ENCODE peak calls at places on chromosomes 4 and X, in five cellular contexts. One of them, this sample, is unnamed.

GRCh38 chr4:7595883-7596535 is 161.3 kb upstream of the PSAPL1 start:
- DNase-seq in foreskin fibroblast: no peak
- DNase-seq in astrocyte of the spinal cord: no peak
- DNase-seq in mucosa of descending colon: no peak
- DNase-seq in hepatocyte: no peak
- DNase-seq in this sample: no peak

GRCh38 chr4:77617203-77617602 is 11.6 kb downstream of the CXCL13 start:
- DNase-seq in mucosa of descending colon: no peak
- DNase-seq in astrocyte of the spinal cord: no peak
- DNase-seq in hepatocyte: no peak
- DNase-seq in foreskin fibroblast: no peak
- DNase-seq in this sample: no peak

GRCh38 chr4:174334628-174335027 is 50.9 kb downstream of the CEP44 start:
- DNase-seq in mucosa of descending colon: no peak
- DNase-seq in hepatocyte: no peak
- DNase-seq in astrocyte of the spinal cord: no peak
- DNase-seq in foreskin fibroblast: no peak
- DNase-seq in this sample: no peak

GRCh38 chr4:40800064-40800463 is 50.3 kb downstream of the NSUN7 start:
- DNase-seq in astrocyte of the spinal cord: no peak
- DNase-seq in foreskin fibroblast: no peak
- DNase-seq in hepatocyte: no peak
- DNase-seq in mucosa of descending colon: no peak
- DNase-seq in this sample: no peak

GRCh38 chrX:132614297-132614696 is 125.5 kb upstream of the MBNL3 start:
- DNase-seq in astrocyte of the spinal cord: no peak
- DNase-seq in hepatocyte: no peak
- DNase-seq in foreskin fibroblast: no peak
- DNase-seq in mucosa of descending colon: no peak
- DNase-seq in this sample: no peak

GRCh38 chr4:148749403-148749802 is 307.2 kb upstream of the NR3C2 start:
- DNase-seq in mucosa of descending colon: no peak
- DNase-seq in astrocyte of the spinal cord: no peak
- DNase-seq in foreskin fibroblast: no peak
- DNase-seq in hepatocyte: no peak
- DNase-seq in this sample: no peak

GRCh38 chr4:8289151-8289750 is 19.7 kb downstream of the HTRA3 start:
- DNase-seq in mucosa of descending colon: peak
- DNase-seq in foreskin fibroblast: no peak
- DNase-seq in hepatocyte: no peak
- DNase-seq in astrocyte of the spinal cord: no peak
- DNase-seq in this sample: no peak

GRCh38 chrX:54208531-54208930 is 25.5 kb upstream of the FAM120C start:
- DNase-seq in hepatocyte: no peak
- DNase-seq in astrocyte of the spinal cord: peak
- DNase-seq in foreskin fibroblast: peak
- DNase-seq in mucosa of descending colon: no peak
- DNase-seq in this sample: peak

GRCh38 chr4:162952232-162952631 is 214.5 kb downstream of the NAF1 start:
- DNase-seq in astrocyte of the spinal cord: peak
- DNase-seq in mucosa of descending colon: no peak
- DNase-seq in foreskin fibroblast: no peak
- DNase-seq in hepatocyte: peak
- DNase-seq in this sample: no peak

GRCh38 chr4:87005690-87006461 is 71.1 kb downstream of the AFF1 start:
- DNase-seq in hepatocyte: no peak
- DNase-seq in astrocyte of the spinal cord: no peak
- DNase-seq in mucosa of descending colon: no peak
- DNase-seq in foreskin fibroblast: no peak
- DNase-seq in this sample: no peak

GRCh38 chrX:154121207-154121606 is 22.8 kb upstream of the OPN1LW start:
- DNase-seq in astrocyte of the spinal cord: no peak
- DNase-seq in mucosa of descending colon: no peak
- DNase-seq in foreskin fibroblast: no peak
- DNase-seq in hepatocyte: no peak
- DNase-seq in this sample: no peak

GRCh38 chr4:187236491-187236890 is 512.8 kb upstream of the FAT1 start:
- DNase-seq in foreskin fibroblast: peak
- DNase-seq in hepatocyte: peak
- DNase-seq in astrocyte of the spinal cord: peak
- DNase-seq in mucosa of descending colon: no peak
- DNase-seq in this sample: no peak

GRCh38 chrX:31715675-31716074 is 643.8 kb upstream of the FTHL17 start:
- DNase-seq in mucosa of descending colon: no peak
- DNase-seq in foreskin fibroblast: no peak
- DNase-seq in astrocyte of the spinal cord: peak
- DNase-seq in hepatocyte: peak
- DNase-seq in this sample: no peak

GRCh38 chr4:139633661-139634060 is 32.0 kb upstream of the MGST2 start:
- DNase-seq in astrocyte of the spinal cord: no peak
- DNase-seq in hepatocyte: peak
- DNase-seq in foreskin fibroblast: no peak
- DNase-seq in mucosa of descending colon: no peak
- DNase-seq in this sample: peak

GRCh38 chr4:159764343-159764952 is 661.6 kb downstream of the RAPGEF2 start:
- DNase-seq in astrocyte of the spinal cord: peak
- DNase-seq in foreskin fibroblast: no peak
- DNase-seq in mucosa of descending colon: no peak
- DNase-seq in hepatocyte: peak
- DNase-seq in this sample: peak

GRCh38 chr4:152700151-152700550 is 20.4 kb upstream of the TMEM154 start:
- DNase-seq in foreskin fibroblast: no peak
- DNase-seq in hepatocyte: no peak
- DNase-seq in astrocyte of the spinal cord: no peak
- DNase-seq in mucosa of descending colon: no peak
- DNase-seq in this sample: no peak

GRCh38 chr4:133247861-133248260 is 98.8 kb downstream of the PCDH10 start:
- DNase-seq in hepatocyte: no peak
- DNase-seq in foreskin fibroblast: no peak
- DNase-seq in mucosa of descending colon: no peak
- DNase-seq in astrocyte of the spinal cord: no peak
- DNase-seq in this sample: no peak

GRCh38 chrX:40950546-40950945 is 134.7 kb upstream of the USP9X start:
- DNase-seq in foreskin fibroblast: no peak
- DNase-seq in mucosa of descending colon: no peak
- DNase-seq in astrocyte of the spinal cord: no peak
- DNase-seq in hepatocyte: no peak
- DNase-seq in this sample: no peak

GRCh38 chr4:65670331-65671031 is at the start of gene EPHA5:
- DNase-seq in foreskin fibroblast: peak
- DNase-seq in astrocyte of the spinal cord: peak
- DNase-seq in hepatocyte: peak
- DNase-seq in mucosa of descending colon: no peak
- DNase-seq in this sample: peak

GRCh38 chrX:151984328-151984727 is 9.9 kb upstream of the GABRE start:
- DNase-seq in astrocyte of the spinal cord: peak
- DNase-seq in hepatocyte: no peak
- DNase-seq in foreskin fibroblast: peak
- DNase-seq in mucosa of descending colon: no peak
- DNase-seq in this sample: peak

GRCh38 chr4:40515037-40515397 is 114.6 kb downstream of the RBM47 start:
- DNase-seq in mucosa of descending colon: no peak
- DNase-seq in astrocyte of the spinal cord: no peak
- DNase-seq in hepatocyte: peak
- DNase-seq in foreskin fibroblast: no peak
- DNase-seq in this sample: peak

GRCh38 chr4:139368990-139369389 is 66.7 kb upstream of the NDUFC1 start:
- DNase-seq in astrocyte of the spinal cord: peak
- DNase-seq in mucosa of descending colon: no peak
- DNase-seq in foreskin fibroblast: no peak
- DNase-seq in hepatocyte: no peak
- DNase-seq in this sample: no peak

GRCh38 chr4:76585897-76586360 is 150.9 kb downstream of the SHROOM3 start:
- DNase-seq in astrocyte of the spinal cord: peak
- DNase-seq in mucosa of descending colon: peak
- DNase-seq in foreskin fibroblast: no peak
- DNase-seq in hepatocyte: peak
- DNase-seq in this sample: no peak

DNA sequence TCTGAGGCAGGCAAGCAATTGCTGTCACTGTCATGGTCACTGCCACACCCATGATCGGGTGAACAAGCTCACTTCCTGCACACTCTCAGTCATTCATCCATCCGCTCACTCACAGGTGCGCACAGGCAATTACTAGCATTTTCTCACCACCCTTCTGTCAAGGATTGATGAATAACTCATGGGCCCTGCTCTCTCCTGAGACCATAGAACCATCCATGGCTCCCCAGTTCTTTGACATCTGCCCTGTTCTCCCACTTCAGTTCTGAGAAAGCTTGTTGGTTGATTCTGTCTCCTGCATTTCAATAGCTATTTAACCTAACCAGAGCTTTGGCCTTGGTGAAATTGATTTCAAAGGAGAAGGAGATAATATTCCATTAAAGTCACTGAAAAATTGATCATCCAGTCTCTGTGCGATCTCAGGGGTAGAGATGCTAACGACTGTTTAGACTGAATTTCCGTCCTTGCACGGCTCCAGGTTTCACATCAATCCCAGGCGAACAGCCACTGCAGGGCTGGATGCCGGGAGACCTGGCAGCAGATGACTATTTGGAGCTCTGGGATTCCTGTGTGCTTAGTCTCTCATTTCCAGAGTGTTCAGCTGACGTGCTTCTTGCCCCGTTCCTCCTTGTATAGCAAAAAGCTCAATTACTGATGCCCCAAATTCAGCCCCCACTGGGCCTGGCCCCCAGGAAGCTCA is 36.8 kb upstream of the ADRA2C start:
- DNase-seq in foreskin fibroblast: peak
- DNase-seq in hepatocyte: no peak
- DNase-seq in mucosa of descending colon: no peak
- DNase-seq in astrocyte of the spinal cord: no peak
- DNase-seq in this sample: peak
- H3K4me3 ChIP-seq in foreskin fibroblast: no peak
- H3K4me3 ChIP-seq in hepatocyte: no peak
- H3K4me3 ChIP-seq in mucosa of descending colon: no peak
- H3K4me3 ChIP-seq in astrocyte of the spinal cord: no peak
- H3K4me3 ChIP-seq in this sample: no peak

DNA sequence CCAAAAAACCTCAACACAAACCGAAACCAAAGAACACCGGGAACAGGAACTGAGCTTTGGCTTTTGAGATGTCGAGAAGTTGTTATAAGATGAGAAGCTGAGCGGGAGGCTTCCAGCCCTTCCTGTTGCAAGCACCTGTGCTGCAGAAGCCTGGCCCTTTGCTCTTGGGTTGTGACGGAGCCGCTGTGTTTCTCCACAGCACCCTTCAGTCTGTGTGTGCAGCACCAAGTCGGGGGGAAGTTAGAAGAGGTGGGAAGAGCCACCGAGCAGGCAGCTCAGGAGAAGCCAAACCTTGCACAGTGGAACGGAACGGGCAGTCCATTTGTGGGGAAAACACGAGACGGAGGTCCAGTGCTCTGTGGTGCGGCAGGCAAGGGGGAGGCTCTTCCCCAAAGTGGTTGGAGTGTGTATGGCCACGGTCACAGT is 123.5 kb downstream of the STOX2 start:
- DNase-seq in mucosa of descending colon: no peak
- DNase-seq in foreskin fibroblast: no peak
- DNase-seq in astrocyte of the spinal cord: no peak
- DNase-seq in hepatocyte: no peak
- DNase-seq in this sample: no peak
- H3K4me3 ChIP-seq in mucosa of descending colon: no peak
- H3K4me3 ChIP-seq in foreskin fibroblast: no peak
- H3K4me3 ChIP-seq in astrocyte of the spinal cord: no peak
- H3K4me3 ChIP-seq in hepatocyte: no peak
- H3K4me3 ChIP-seq in this sample: no peak

GRCh38 chr4:144504853-144505252 is 141.1 kb upstream of the HHIP start:
- DNase-seq in astrocyte of the spinal cord: peak
- DNase-seq in hepatocyte: no peak
- DNase-seq in foreskin fibroblast: no peak
- DNase-seq in mucosa of descending colon: no peak
- DNase-seq in this sample: no peak
- H3K4me3 ChIP-seq in astrocyte of the spinal cord: no peak
- H3K4me3 ChIP-seq in hepatocyte: no peak
- H3K4me3 ChIP-seq in foreskin fibroblast: no peak
- H3K4me3 ChIP-seq in mucosa of descending colon: no peak
- H3K4me3 ChIP-seq in this sample: no peak

GRCh38 chr4:158724647-158725046 is 1.5 kb upstream of the PPID start:
- DNase-seq in foreskin fibroblast: no peak
- DNase-seq in astrocyte of the spinal cord: no peak
- DNase-seq in mucosa of descending colon: no peak
- DNase-seq in hepatocyte: no peak
- DNase-seq in this sample: no peak

GRCh38 chr4:158722917-158723793 is at the start of gene PPID:
- DNase-seq in mucosa of descending colon: peak
- DNase-seq in astrocyte of the spinal cord: peak
- DNase-seq in foreskin fibroblast: peak
- DNase-seq in hepatocyte: peak
- DNase-seq in this sample: peak

GRCh38 chr4:158722291-158722916 is 792 bp downstream of the PPID start:
- DNase-seq in hepatocyte: peak
- DNase-seq in mucosa of descending colon: no peak
- DNase-seq in astrocyte of the spinal cord: peak
- DNase-seq in foreskin fibroblast: no peak
- DNase-seq in this sample: peak

GRCh38 chr4:158715787-158716186 is 7.4 kb downstream of the PPID start:
- DNase-seq in mucosa of descending colon: no peak
- DNase-seq in hepatocyte: no peak
- DNase-seq in foreskin fibroblast: no peak
- DNase-seq in astrocyte of the spinal cord: no peak
- DNase-seq in this sample: no peak

DNA sequence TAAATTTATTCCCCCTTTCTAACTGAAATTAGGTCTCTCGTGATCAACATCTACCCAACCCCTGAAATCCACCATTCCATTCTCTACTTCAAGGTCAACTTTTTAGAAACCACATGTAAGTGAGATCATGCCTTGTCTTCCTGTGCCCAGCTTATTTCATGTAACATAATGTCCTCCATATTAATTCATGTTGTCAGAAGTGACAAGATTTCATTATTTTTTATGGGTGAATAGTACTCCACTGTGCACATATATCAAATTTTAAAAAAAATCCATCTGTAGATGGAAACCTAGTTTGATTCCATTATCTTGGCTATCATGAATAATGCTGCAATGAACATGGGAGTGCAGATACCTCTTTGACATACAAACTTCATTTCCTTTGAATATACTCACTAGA is 1.5 kb downstream of the PPID start:
- DNase-seq in hepatocyte: no peak
- DNase-seq in foreskin fibroblast: no peak
- DNase-seq in mucosa of descending colon: no peak
- DNase-seq in astrocyte of the spinal cord: no peak
- DNase-seq in this sample: no peak
- H3K4me3 ChIP-seq in hepatocyte: peak
- H3K4me3 ChIP-seq in foreskin fibroblast: no peak
- H3K4me3 ChIP-seq in mucosa of descending colon: no peak
- H3K4me3 ChIP-seq in astrocyte of the spinal cord: no peak
- H3K4me3 ChIP-seq in this sample: no peak

GRCh38 chr4:124133753-124134152 is 578.8 kb downstream of the ANKRD50 start:
- DNase-seq in hepatocyte: no peak
- DNase-seq in astrocyte of the spinal cord: no peak
- DNase-seq in foreskin fibroblast: no peak
- DNase-seq in mucosa of descending colon: no peak
- DNase-seq in this sample: peak
- H3K4me3 ChIP-seq in hepatocyte: no peak
- H3K4me3 ChIP-seq in astrocyte of the spinal cord: no peak
- H3K4me3 ChIP-seq in foreskin fibroblast: no peak
- H3K4me3 ChIP-seq in mucosa of descending colon: no peak
- H3K4me3 ChIP-seq in this sample: no peak

GRCh38 chr4:113293043-113293560 is 243.6 kb downstream of the ANK2 start:
- DNase-seq in mucosa of descending colon: no peak
- DNase-seq in astrocyte of the spinal cord: peak
- DNase-seq in foreskin fibroblast: peak
- DNase-seq in hepatocyte: peak
- DNase-seq in this sample: peak
- H3K4me3 ChIP-seq in mucosa of descending colon: no peak
- H3K4me3 ChIP-seq in astrocyte of the spinal cord: no peak
- H3K4me3 ChIP-seq in foreskin fibroblast: peak
- H3K4me3 ChIP-seq in hepatocyte: no peak
- H3K4me3 ChIP-seq in this sample: peak